ENCODE peak calls at places on chromosomes 3 and 15, in eight cellular contexts. One of them, this sample, is unnamed.

GRCh38 chr3:30311781-30312180 is 294.6 kb upstream of the TGFBR2 start:
- DNase-seq in NCI-H2081: no peak
- DNase-seq in anterior cingulate cortex: peak
- DNase-seq in CD4-positive, CD25-positive, alpha-beta regulatory T cell: no peak
- DNase-seq in fibroblast of the conjunctiva: no peak
- DNase-seq in H1: no peak
- DNase-seq in GM23248: no peak
- DNase-seq in neural crest cell: no peak
- DNase-seq in this sample: no peak

GRCh38 chr3:184261270-184262165 is at the start of gene CAMK2N2:
- DNase-seq in NCI-H2081: peak
- DNase-seq in anterior cingulate cortex: peak
- DNase-seq in CD4-positive, CD25-positive, alpha-beta regulatory T cell: peak
- DNase-seq in fibroblast of the conjunctiva: no peak
- DNase-seq in H1: peak
- DNase-seq in GM23248: peak
- DNase-seq in neural crest cell: peak
- DNase-seq in this sample: peak

GRCh38 chr3:173221010-173221409 is 80.0 kb upstream of the SPATA16 start:
- DNase-seq in NCI-H2081: no peak
- DNase-seq in anterior cingulate cortex: no peak
- DNase-seq in CD4-positive, CD25-positive, alpha-beta regulatory T cell: no peak
- DNase-seq in fibroblast of the conjunctiva: no peak
- DNase-seq in H1: no peak
- DNase-seq in GM23248: peak
- DNase-seq in neural crest cell: no peak
- DNase-seq in this sample: peak

GRCh38 chr3:127690823-127691452 is 18.2 kb downstream of the ABTB1 start:
- DNase-seq in NCI-H2081: peak
- DNase-seq in anterior cingulate cortex: no peak
- DNase-seq in CD4-positive, CD25-positive, alpha-beta regulatory T cell: no peak
- DNase-seq in fibroblast of the conjunctiva: peak
- DNase-seq in H1: peak
- DNase-seq in GM23248: peak
- DNase-seq in neural crest cell: no peak
- DNase-seq in this sample: peak

GRCh38 chr3:172173316-172174271 is 134.2 kb downstream of the FNDC3B start:
- DNase-seq in NCI-H2081: no peak
- DNase-seq in anterior cingulate cortex: no peak
- DNase-seq in CD4-positive, CD25-positive, alpha-beta regulatory T cell: no peak
- DNase-seq in fibroblast of the conjunctiva: no peak
- DNase-seq in H1: no peak
- DNase-seq in GM23248: no peak
- DNase-seq in neural crest cell: no peak
- DNase-seq in this sample: no peak

GRCh38 chr3:38038447-38038911 is 529 bp upstream of the DLEC1 start:
- DNase-seq in NCI-H2081: no peak
- DNase-seq in anterior cingulate cortex: no peak
- DNase-seq in CD4-positive, CD25-positive, alpha-beta regulatory T cell: no peak
- DNase-seq in fibroblast of the conjunctiva: no peak
- DNase-seq in H1: no peak
- DNase-seq in GM23248: no peak
- DNase-seq in neural crest cell: no peak
- DNase-seq in this sample: no peak

GRCh38 chr15:38229700-38230099 is 22.9 kb upstream of the SPRED1 start:
- DNase-seq in NCI-H2081: no peak
- DNase-seq in anterior cingulate cortex: no peak
- DNase-seq in CD4-positive, CD25-positive, alpha-beta regulatory T cell: no peak
- DNase-seq in fibroblast of the conjunctiva: no peak
- DNase-seq in H1: no peak
- DNase-seq in GM23248: peak
- DNase-seq in neural crest cell: no peak
- DNase-seq in this sample: no peak

GRCh38 chr3:144362126-144362525 is 390.5 kb downstream of the DIPK2A start:
- DNase-seq in NCI-H2081: no peak
- DNase-seq in anterior cingulate cortex: no peak
- DNase-seq in CD4-positive, CD25-positive, alpha-beta regulatory T cell: no peak
- DNase-seq in fibroblast of the conjunctiva: peak
- DNase-seq in H1: no peak
- DNase-seq in GM23248: peak
- DNase-seq in neural crest cell: no peak
- DNase-seq in this sample: no peak

GRCh38 chr15:99565031-99565280 is 828 bp upstream of the MEF2A start:
- DNase-seq in NCI-H2081: no peak
- DNase-seq in anterior cingulate cortex: no peak
- DNase-seq in CD4-positive, CD25-positive, alpha-beta regulatory T cell: no peak
- DNase-seq in fibroblast of the conjunctiva: no peak
- DNase-seq in H1: peak
- DNase-seq in GM23248: no peak
- DNase-seq in neural crest cell: no peak
- DNase-seq in this sample: no peak

GRCh38 chr3:111143-112069 is 85.2 kb upstream of the CHL1 start:
- DNase-seq in NCI-H2081: no peak
- DNase-seq in anterior cingulate cortex: no peak
- DNase-seq in CD4-positive, CD25-positive, alpha-beta regulatory T cell: no peak
- DNase-seq in fibroblast of the conjunctiva: no peak
- DNase-seq in H1: no peak
- DNase-seq in GM23248: no peak
- DNase-seq in neural crest cell: no peak
- DNase-seq in this sample: peak

GRCh38 chr15:74220475-74221248 is 15.5 kb upstream of the CCDC33 start:
- DNase-seq in NCI-H2081: no peak
- DNase-seq in anterior cingulate cortex: no peak
- DNase-seq in CD4-positive, CD25-positive, alpha-beta regulatory T cell: no peak
- DNase-seq in fibroblast of the conjunctiva: no peak
- DNase-seq in H1: no peak
- DNase-seq in GM23248: no peak
- DNase-seq in neural crest cell: no peak
- DNase-seq in this sample: no peak

GRCh38 chr3:123499316-123499715 is 50.4 kb upstream of the ADCY5 start:
- DNase-seq in NCI-H2081: no peak
- DNase-seq in anterior cingulate cortex: no peak
- DNase-seq in CD4-positive, CD25-positive, alpha-beta regulatory T cell: no peak
- DNase-seq in fibroblast of the conjunctiva: no peak
- DNase-seq in H1: no peak
- DNase-seq in GM23248: peak
- DNase-seq in neural crest cell: no peak
- DNase-seq in this sample: no peak

GRCh38 chr3:184174646-184175492 is at the start of gene AP2M1:
- DNase-seq in NCI-H2081: peak
- DNase-seq in anterior cingulate cortex: peak
- DNase-seq in CD4-positive, CD25-positive, alpha-beta regulatory T cell: peak
- DNase-seq in fibroblast of the conjunctiva: peak
- DNase-seq in H1: peak
- DNase-seq in GM23248: peak
- DNase-seq in neural crest cell: peak
- DNase-seq in this sample: peak

GRCh38 chr15:58704155-58704825 is 45.2 kb downstream of the ADAM10 start:
- DNase-seq in NCI-H2081: no peak
- DNase-seq in anterior cingulate cortex: no peak
- DNase-seq in CD4-positive, CD25-positive, alpha-beta regulatory T cell: no peak
- DNase-seq in fibroblast of the conjunctiva: peak
- DNase-seq in H1: no peak
- DNase-seq in GM23248: peak
- DNase-seq in neural crest cell: no peak
- DNase-seq in this sample: no peak

GRCh38 chr15:90205050-90205848 is 4.1 kb downstream of the SEMA4B start:
- DNase-seq in NCI-H2081: no peak
- DNase-seq in anterior cingulate cortex: no peak
- DNase-seq in CD4-positive, CD25-positive, alpha-beta regulatory T cell: no peak
- DNase-seq in fibroblast of the conjunctiva: no peak
- DNase-seq in H1: no peak
- DNase-seq in GM23248: no peak
- DNase-seq in neural crest cell: no peak
- DNase-seq in this sample: no peak

GRCh38 chr15:40500584-40501330 is 30.0 kb downstream of the CHST14 start:
- DNase-seq in NCI-H2081: no peak
- DNase-seq in anterior cingulate cortex: no peak
- DNase-seq in CD4-positive, CD25-positive, alpha-beta regulatory T cell: no peak
- DNase-seq in fibroblast of the conjunctiva: no peak
- DNase-seq in H1: no peak
- DNase-seq in GM23248: peak
- DNase-seq in neural crest cell: no peak
- DNase-seq in this sample: no peak

GRCh38 chr3:156388469-156389150 is 166.3 kb downstream of the SSR3 start:
- DNase-seq in NCI-H2081: no peak
- DNase-seq in anterior cingulate cortex: no peak
- DNase-seq in CD4-positive, CD25-positive, alpha-beta regulatory T cell: no peak
- DNase-seq in fibroblast of the conjunctiva: peak
- DNase-seq in H1: no peak
- DNase-seq in GM23248: peak
- DNase-seq in neural crest cell: no peak
- DNase-seq in this sample: no peak

GRCh38 chr15:91517491-91518200 is 335.9 kb upstream of the SLCO3A1 start:
- DNase-seq in NCI-H2081: no peak
- DNase-seq in anterior cingulate cortex: no peak
- DNase-seq in CD4-positive, CD25-positive, alpha-beta regulatory T cell: no peak
- DNase-seq in fibroblast of the conjunctiva: peak
- DNase-seq in H1: no peak
- DNase-seq in GM23248: peak
- DNase-seq in neural crest cell: no peak
- DNase-seq in this sample: no peak

GRCh38 chr3:119913021-119913420 is 131.1 kb downstream of the NR1I2 start:
- DNase-seq in NCI-H2081: no peak
- DNase-seq in anterior cingulate cortex: no peak
- DNase-seq in CD4-positive, CD25-positive, alpha-beta regulatory T cell: no peak
- DNase-seq in fibroblast of the conjunctiva: no peak
- DNase-seq in H1: no peak
- DNase-seq in GM23248: peak
- DNase-seq in neural crest cell: no peak
- DNase-seq in this sample: no peak

GRCh38 chr15:66237513-66238235 is 15.9 kb downstream of the MEGF11 start:
- DNase-seq in NCI-H2081: no peak
- DNase-seq in anterior cingulate cortex: no peak
- DNase-seq in CD4-positive, CD25-positive, alpha-beta regulatory T cell: no peak
- DNase-seq in fibroblast of the conjunctiva: no peak
- DNase-seq in H1: no peak
- DNase-seq in GM23248: peak
- DNase-seq in neural crest cell: no peak
- DNase-seq in this sample: no peak

GRCh38 chr3:36075491-36075890 is 304.8 kb upstream of the STAC start:
- DNase-seq in NCI-H2081: no peak
- DNase-seq in anterior cingulate cortex: no peak
- DNase-seq in CD4-positive, CD25-positive, alpha-beta regulatory T cell: no peak
- DNase-seq in fibroblast of the conjunctiva: no peak
- DNase-seq in H1: no peak
- DNase-seq in GM23248: peak
- DNase-seq in neural crest cell: no peak
- DNase-seq in this sample: no peak

GRCh38 chr3:111072016-111072891 is 638 bp downstream of the NECTIN3 start:
- DNase-seq in NCI-H2081: peak
- DNase-seq in anterior cingulate cortex: peak
- DNase-seq in CD4-positive, CD25-positive, alpha-beta regulatory T cell: no peak
- DNase-seq in fibroblast of the conjunctiva: no peak
- DNase-seq in H1: peak
- DNase-seq in GM23248: peak
- DNase-seq in neural crest cell: peak
- DNase-seq in this sample: no peak

GRCh38 chr3:161197855-161198836 is 23.0 kb upstream of the NMD3 start:
- DNase-seq in NCI-H2081: no peak
- DNase-seq in anterior cingulate cortex: no peak
- DNase-seq in CD4-positive, CD25-positive, alpha-beta regulatory T cell: no peak
- DNase-seq in fibroblast of the conjunctiva: no peak
- DNase-seq in H1: no peak
- DNase-seq in GM23248: no peak
- DNase-seq in neural crest cell: no peak
- DNase-seq in this sample: no peak

GRCh38 chr3:29064085-29064484 is 216.8 kb upstream of the RBMS3 start:
- DNase-seq in NCI-H2081: no peak
- DNase-seq in anterior cingulate cortex: no peak
- DNase-seq in CD4-positive, CD25-positive, alpha-beta regulatory T cell: no peak
- DNase-seq in fibroblast of the conjunctiva: no peak
- DNase-seq in H1: no peak
- DNase-seq in GM23248: peak
- DNase-seq in neural crest cell: no peak
- DNase-seq in this sample: no peak

GRCh38 chr3:94412966-94413720 is 350.3 kb downstream of the NSUN3 start:
- DNase-seq in NCI-H2081: no peak
- DNase-seq in anterior cingulate cortex: no peak
- DNase-seq in CD4-positive, CD25-positive, alpha-beta regulatory T cell: no peak
- DNase-seq in fibroblast of the conjunctiva: no peak
- DNase-seq in H1: no peak
- DNase-seq in GM23248: no peak
- DNase-seq in neural crest cell: no peak
- DNase-seq in this sample: no peak

GRCh38 chr3:5376761-5377160 is 189.3 kb downstream of the EDEM1 start:
- DNase-seq in NCI-H2081: no peak
- DNase-seq in anterior cingulate cortex: no peak
- DNase-seq in CD4-positive, CD25-positive, alpha-beta regulatory T cell: no peak
- DNase-seq in fibroblast of the conjunctiva: no peak
- DNase-seq in H1: peak
- DNase-seq in GM23248: no peak
- DNase-seq in neural crest cell: no peak
- DNase-seq in this sample: peak

GRCh38 chr3:141303481-141304223 is 64.7 kb upstream of the ZBTB38 start:
- DNase-seq in NCI-H2081: peak
- DNase-seq in anterior cingulate cortex: no peak
- DNase-seq in CD4-positive, CD25-positive, alpha-beta regulatory T cell: peak
- DNase-seq in fibroblast of the conjunctiva: peak
- DNase-seq in H1: peak
- DNase-seq in GM23248: peak
- DNase-seq in neural crest cell: peak
- DNase-seq in this sample: peak

GRCh38 chr3:131591394-131591990 is 88.7 kb upstream of the MRPL3 start:
- DNase-seq in NCI-H2081: no peak
- DNase-seq in anterior cingulate cortex: no peak
- DNase-seq in CD4-positive, CD25-positive, alpha-beta regulatory T cell: no peak
- DNase-seq in fibroblast of the conjunctiva: peak
- DNase-seq in H1: no peak
- DNase-seq in GM23248: peak
- DNase-seq in neural crest cell: no peak
- DNase-seq in this sample: no peak

GRCh38 chr15:87287156-87287555 is 969.4 kb downstream of the NTRK3 start:
- DNase-seq in NCI-H2081: no peak
- DNase-seq in anterior cingulate cortex: no peak
- DNase-seq in CD4-positive, CD25-positive, alpha-beta regulatory T cell: no peak
- DNase-seq in fibroblast of the conjunctiva: peak
- DNase-seq in H1: no peak
- DNase-seq in GM23248: peak
- DNase-seq in neural crest cell: no peak
- DNase-seq in this sample: no peak

GRCh38 chr3:128563439-128563838 is 70.4 kb upstream of the GATA2 start:
- DNase-seq in NCI-H2081: no peak
- DNase-seq in anterior cingulate cortex: no peak
- DNase-seq in CD4-positive, CD25-positive, alpha-beta regulatory T cell: no peak
- DNase-seq in fibroblast of the conjunctiva: no peak
- DNase-seq in H1: no peak
- DNase-seq in GM23248: no peak
- DNase-seq in neural crest cell: no peak
- DNase-seq in this sample: no peak

GRCh38 chr15:68786753-68787152 is 33.9 kb downstream of the ANP32A start:
- DNase-seq in NCI-H2081: no peak
- DNase-seq in anterior cingulate cortex: no peak
- DNase-seq in CD4-positive, CD25-positive, alpha-beta regulatory T cell: no peak
- DNase-seq in fibroblast of the conjunctiva: no peak
- DNase-seq in H1: no peak
- DNase-seq in GM23248: no peak
- DNase-seq in neural crest cell: no peak
- DNase-seq in this sample: no peak

GRCh38 chr15:81362790-81363189 is 11.2 kb downstream of the TMC3 start:
- DNase-seq in NCI-H2081: no peak
- DNase-seq in anterior cingulate cortex: no peak
- DNase-seq in CD4-positive, CD25-positive, alpha-beta regulatory T cell: no peak
- DNase-seq in fibroblast of the conjunctiva: no peak
- DNase-seq in H1: no peak
- DNase-seq in GM23248: peak
- DNase-seq in neural crest cell: no peak
- DNase-seq in this sample: no peak